ENCODE peak calls at places on chromosome 10, in eight cellular contexts. S is GM13977; D is iPS DF 19.7; L is SK-N-MC; P is activated CD4-positive, alpha-beta T cell treated with anti-CD3 and anti-CD28 coated beads, Interleukin-2, amount 50 U/mL, for 48 hours; E is stimulated activated CD4-positive, alpha-beta T cell treated with anti-CD3 and anti-CD28 coated beads, Interleukin-12 subunit alpha, Interleukin-12 subunit beta, amount 100 ng/mL, for 24 hours; G is Ammon's horn; C is activated CD8-positive, alpha-beta memory T cell treated with anti-CD3 and anti-CD28 coated beads, Interleukin-2, amount 50 U/mL, for 48 hours. V is an unnamed sample.

GRCh38 chr10:27857616-27858015 is 112.0 kb upstream of the MKX start:
- DNase-seq in L (no peak), G (no peak), D (no peak), P (no peak), S (no peak), C (no peak), E (no peak), V (no peak)

GRCh38 chr10:80157561-80157960 is 25.0 kb downstream of the PLAC9 start:
- DNase-seq in S (no peak), D (no peak), E (no peak), L (no peak), C (no peak), P (no peak), G (no peak), V (no peak)

GRCh38 chr10:14586901-14587300 is 187.8 kb downstream of the FAM107B start:
- DNase-seq in L (no peak), G (no peak), E (no peak), S (no peak), P (no peak), C (no peak), D (no peak), V (no peak)

GRCh38 chr10:97676770-97677581 is 10.1 kb downstream of the AVPI1 start:
- DNase-seq in P (peak; percentile 27), S (peak; percentile 83), D (no peak), G (peak; percentile 74), C (no peak), E (no peak), L (no peak), V (no peak)

GRCh38 chr10:77792155-77792554 is 134.4 kb downstream of the DLG5 start:
- DNase-seq in L (no peak), D (no peak), E (no peak), G (no peak), S (no peak), C (no peak), P (no peak), V (no peak)

GRCh38 chr10:6050801-6051445 is 11.2 kb downstream of the IL2RA start:
- DNase-seq in S (peak; percentile 71), E (peak; percentile 81), D (no peak), L (no peak), G (peak; percentile 38), C (peak; percentile 94), P (peak; percentile 90), V (peak; percentile 80)

GRCh38 chr10:22649977-22650376 is 64.4 kb downstream of the PIP4K2A start:
- DNase-seq in G (no peak), P (no peak), L (no peak), E (no peak), C (no peak), D (no peak), S (no peak), V (no peak)

GRCh38 chr10:2543142-2543886 is 524.0 kb upstream of the PFKP start:
- DNase-seq in P (no peak), G (no peak), S (no peak), E (no peak), L (no peak), C (no peak), D (no peak), V (no peak)

GRCh38 chr10:7291487-7292113 is 119.2 kb downstream of the SFMBT2 start:
- DNase-seq in D (no peak), E (no peak), P (no peak), C (no peak), G (no peak), L (no peak), S (no peak), V (no peak)

GRCh38 chr10:642186-642890 is 47.1 kb downstream of the DIP2C start:
- DNase-seq in G (no peak), S (no peak), E (no peak), C (no peak), P (no peak), L (no peak), D (no peak), V (peak; percentile 82)

GRCh38 chr10:48506147-48506917 is 98.5 kb downstream of the ARHGAP22 start:
- DNase-seq in C (no peak), E (no peak), P (no peak), D (no peak), L (no peak), S (peak; percentile 51), G (peak; percentile 38), V (peak; percentile 18)

GRCh38 chr10:58951750-58952149 is 224.7 kb upstream of the PHYHIPL start:
- DNase-seq in C (no peak), G (no peak), S (no peak), D (no peak), P (no peak), E (no peak), L (no peak), V (no peak)

GRCh38 chr10:11442001-11442773 is 169.3 kb downstream of the USP6NL start:
- DNase-seq in G (no peak), P (no peak), L (no peak), S (no peak), D (no peak), C (no peak), E (no peak), V (no peak)

GRCh38 chr10:4820804-4821401 is 5.1 kb upstream of the AKR1E2 start:
- DNase-seq in G (peak; percentile 64), D (no peak), P (no peak), E (no peak), C (no peak), L (no peak), S (no peak), V (no peak)

GRCh38 chr10:32489158-32489557 is 43.2 kb downstream of the CCDC7 start:
- DNase-seq in E (no peak), D (no peak), G (no peak), L (no peak), P (no peak), S (no peak), C (no peak), V (no peak)

GRCh38 chr10:87101996-87102395 is 7.0 kb downstream of the SHLD2 start:
- DNase-seq in E (no peak), G (no peak), D (no peak), P (no peak), S (no peak), L (no peak), C (no peak), V (no peak)

GRCh38 chr10:120422459-120422858 is 34.6 kb upstream of the PLPP4 start:
- DNase-seq in E (no peak), S (no peak), L (no peak), P (no peak), C (no peak), D (no peak), G (no peak), V (no peak)

GRCh38 chr10:47182934-47183725 is 116.9 kb upstream of the GDF10 start:
- DNase-seq in L (no peak), E (no peak), S (no peak), D (no peak), P (no peak), C (no peak), G (no peak), V (no peak)

GRCh38 chr10:91621483-91622113 is 11.3 kb downstream of the PPP1R3C start:
- DNase-seq in E (no peak), P (no peak), S (no peak), G (no peak), L (no peak), C (no peak), D (no peak), V (no peak)

GRCh38 chr10:71780722-71781121 is 7.4 kb upstream of the VSIR start:
- DNase-seq in L (no peak), S (no peak), G (no peak), C (no peak), D (no peak), P (no peak), E (no peak), V (no peak)

GRCh38 chr10:103564799-103565365 is 71.4 kb downstream of the NEURL1 start:
- DNase-seq in P (peak; percentile 69), E (no peak), L (no peak), G (no peak), D (no peak), C (peak; percentile 90), S (peak; percentile 68), V (peak; percentile 62)

GRCh38 chr10:62130948-62131347 is 137.7 kb downstream of the RTKN2 start:
- DNase-seq in E (no peak), C (no peak), G (no peak), S (no peak), D (no peak), L (no peak), P (no peak), V (no peak)

GRCh38 chr10:78588194-78588811 is 480.5 kb upstream of the ZMIZ1 start:
- DNase-seq in E (no peak), G (no peak), D (no peak), P (no peak), S (no peak), C (no peak), L (no peak), V (peak; percentile 33)

GRCh38 chr10:84333864-84334451 is 5.6 kb downstream of the CCSER2 start:
- DNase-seq in G (peak; percentile 15), S (peak; percentile 50), C (peak; percentile 66), P (peak; percentile 41), D (no peak), E (peak; percentile 27), L (no peak), V (no peak)

GRCh38 chr10:98485959-98486358 is 39.2 kb upstream of the HPS1 start:
- DNase-seq in E (no peak), G (no peak), D (no peak), C (no peak), L (no peak), S (no peak), P (no peak), V (no peak)

GRCh38 chr10:60572511-60573194 is 183.0 kb upstream of the ANK3 start:
- DNase-seq in L (no peak), P (peak; percentile 41), D (peak; percentile 42), S (no peak), C (peak; percentile 55), E (peak; percentile 27), G (peak; percentile 82), V (peak; percentile 35)

GRCh38 chr10:29472268-29473086 is 162.3 kb downstream of the SVIL start:
- DNase-seq in C (no peak), G (no peak), D (no peak), E (no peak), S (no peak), P (no peak), L (no peak), V (no peak)

GRCh38 chr10:70958396-70958795 is 70.0 kb upstream of the PCBD1 start:
- DNase-seq in C (no peak), S (no peak), G (no peak), L (no peak), E (no peak), P (no peak), D (no peak), V (no peak)

GRCh38 chr10:47101807-47102206 is 190.6 kb downstream of the PTPN20 start:
- DNase-seq in L (no peak), C (no peak), D (no peak), E (no peak), S (no peak), P (no peak), G (no peak), V (no peak)

GRCh38 chr10:11525503-11525902 is 85.9 kb downstream of the USP6NL start:
- DNase-seq in P (no peak), E (no peak), L (no peak), S (no peak), D (no peak), C (no peak), G (no peak), V (peak; percentile 37)

GRCh38 chr10:110395350-110396283 is 90.9 kb upstream of the SMNDC1 start:
- DNase-seq in L (no peak), D (no peak), P (peak; percentile 51), E (no peak), S (peak; percentile 73), C (no peak), G (no peak), V (peak; percentile 90)

GRCh38 chr10:112151640-112152039 is 31.9 kb downstream of the GPAM start:
- DNase-seq in C (no peak), P (no peak), D (no peak), L (no peak), G (no peak), S (no peak), E (no peak), V (no peak)

GRCh38 chr10:35822316-35822715 is 180.2 kb upstream of the FZD8 start:
- DNase-seq in L (no peak), D (peak; percentile 48), E (no peak), P (no peak), G (peak; percentile 73), S (no peak), C (no peak), V (peak; percentile 18)

GRCh38 chr10:128914681-128915080 is 552.4 kb upstream of the MGMT start:
- DNase-seq in E (no peak), P (no peak), G (peak; percentile 12), S (no peak), C (no peak), L (no peak), D (no peak), V (no peak)